ENCODE peak calls at places on chromosomes 11 and 22, in five cellular contexts. One of them, this sample, is unnamed.
A peak's percentile ranks its signal among the peaks of the same experiment; 100 is the strongest.

GRCh38 chr22:38872172-38872830 is at the start of gene CBX6:
- DNase-seq in psoas muscle: peak; percentile 98
- DNase-seq in progenitor cell of endocrine pancreas: peak; percentile 94
- DNase-seq in SW480: peak; percentile 88
- DNase-seq in cardiac muscle cell: peak; percentile 96
- DNase-seq in this sample: peak; percentile 86

GRCh38 chr11:456533-456932 is 6.5 kb downstream of the PTDSS2 start:
- DNase-seq in psoas muscle: peak; percentile 27
- DNase-seq in cardiac muscle cell: no peak
- DNase-seq in progenitor cell of endocrine pancreas: no peak
- DNase-seq in SW480: no peak
- DNase-seq in this sample: no peak

GRCh38 chr22:49553076-49553475 is 274.6 kb downstream of the BRD1 start:
- DNase-seq in progenitor cell of endocrine pancreas: no peak
- DNase-seq in psoas muscle: no peak
- DNase-seq in SW480: no peak
- DNase-seq in cardiac muscle cell: no peak
- DNase-seq in this sample: no peak

GRCh38 chr11:76288166-76288978 is 82.1 kb upstream of the WNT11 start:
- DNase-seq in cardiac muscle cell: no peak
- DNase-seq in progenitor cell of endocrine pancreas: no peak
- DNase-seq in SW480: no peak
- DNase-seq in psoas muscle: no peak
- DNase-seq in this sample: no peak

GRCh38 chr11:128424271-128424709 is 163.1 kb downstream of the ETS1 start:
- DNase-seq in SW480: no peak
- DNase-seq in psoas muscle: peak; percentile 81
- DNase-seq in progenitor cell of endocrine pancreas: no peak
- DNase-seq in cardiac muscle cell: peak; percentile 53
- DNase-seq in this sample: no peak

GRCh38 chr11:47586456-47586855 is at the start of gene FAM180B:
- DNase-seq in progenitor cell of endocrine pancreas: no peak
- DNase-seq in psoas muscle: no peak
- DNase-seq in cardiac muscle cell: no peak
- DNase-seq in SW480: no peak
- DNase-seq in this sample: no peak

GRCh38 chr11:35307221-35307621 is 112.1 kb downstream of the SLC1A2 start:
- DNase-seq in psoas muscle: no peak
- DNase-seq in SW480: no peak
- DNase-seq in cardiac muscle cell: no peak
- DNase-seq in progenitor cell of endocrine pancreas: no peak
- DNase-seq in this sample: no peak

GRCh38 chr11:33721291-33721840 is 14.9 kb downstream of the CD59 start:
- DNase-seq in progenitor cell of endocrine pancreas: no peak
- DNase-seq in cardiac muscle cell: peak; percentile 43
- DNase-seq in psoas muscle: peak; percentile 83
- DNase-seq in SW480: no peak
- DNase-seq in this sample: peak; percentile 81

GRCh38 chr11:27319065-27319464 is 44.0 kb downstream of the CCDC34 start:
- DNase-seq in psoas muscle: no peak
- DNase-seq in progenitor cell of endocrine pancreas: no peak
- DNase-seq in cardiac muscle cell: peak; percentile 10
- DNase-seq in SW480: peak; percentile 67
- DNase-seq in this sample: peak; percentile 50

GRCh38 chr11:94125408-94126120 is 3.1 kb upstream of the PANX1 start:
- DNase-seq in cardiac muscle cell: no peak
- DNase-seq in progenitor cell of endocrine pancreas: no peak
- DNase-seq in SW480: no peak
- DNase-seq in psoas muscle: no peak
- DNase-seq in this sample: no peak

GRCh38 chr22:50252081-50253045 is 1.3 kb upstream of the HDAC10 start:
- DNase-seq in progenitor cell of endocrine pancreas: no peak
- DNase-seq in SW480: peak; percentile 72
- DNase-seq in cardiac muscle cell: peak; percentile 71
- DNase-seq in psoas muscle: peak; percentile 87
- DNase-seq in this sample: peak; percentile 62

GRCh38 chr22:35227248-35227647 is 30.0 kb upstream of the HMGXB4 start:
- DNase-seq in SW480: no peak
- DNase-seq in psoas muscle: no peak
- DNase-seq in cardiac muscle cell: no peak
- DNase-seq in progenitor cell of endocrine pancreas: no peak
- DNase-seq in this sample: no peak